ENCODE peak calls at places on chromosomes 11 and 22, in eight cellular contexts. I is heart right ventricle, O is H1, S is A549, C is foreskin fibroblast, H is tibial artery, K is Peyer's patch, A is pancreas. Z is an unnamed sample.
A peak's percentile ranks its signal among the peaks of the same experiment; 100 is the strongest.

GRCh38 chr11:121391914-121392313 is 60.2 kb upstream of the SORL1 start:
- DNase-seq in A (no peak), H (no peak), C (no peak), O (no peak), S (no peak), K (peak; percentile 84), I (no peak), Z (no peak)

GRCh38 chr11:58394195-58394594 is 12.5 kb downstream of the OR5B3 start:
- DNase-seq in K (no peak), O (no peak), S (no peak), H (no peak), C (peak; percentile 72), A (no peak), I (no peak), Z (no peak)

GRCh38 chr22:19085233-19086043 is 36.8 kb downstream of the DGCR2 start:
- DNase-seq in H (peak; percentile 21), S (peak; percentile 31), A (peak; percentile 26), C (peak; percentile 61), K (no peak), I (no peak), O (no peak), Z (no peak)

GRCh38 chr11:116166788-116167465 is 605.9 kb downstream of the BUD13 start:
- DNase-seq in S (no peak), O (peak; percentile 23), K (no peak), I (no peak), A (no peak), C (no peak), H (no peak), Z (no peak)

GRCh38 chr22:45864959-45865496 is 111.9 kb downstream of the WNT7B start:
- DNase-seq in O (no peak), K (no peak), S (no peak), A (no peak), I (no peak), C (no peak), H (no peak), Z (no peak)

GRCh38 chr22:29901354-29901753 is 18.4 kb downstream of the MTMR3 start:
- DNase-seq in I (no peak), A (no peak), S (no peak), K (no peak), C (no peak), H (no peak), O (no peak), Z (no peak)

GRCh38 chr11:22577854-22578253 is 47.8 kb downstream of the FANCF start:
- DNase-seq in O (no peak), H (no peak), A (no peak), I (no peak), S (no peak), K (no peak), C (no peak), Z (no peak)

GRCh38 chr11:134858783-134859480 is 446.9 kb upstream of the B3GAT1 start:
- DNase-seq in K (no peak), A (no peak), S (no peak), I (no peak), O (no peak), C (no peak), H (no peak), Z (no peak)

GRCh38 chr22:29202231-29203192 is 3.2 kb upstream of the EMID1 start:
- DNase-seq in A (no peak), K (peak; percentile 60), C (no peak), S (peak; percentile 18), H (no peak), I (peak; percentile 51), O (no peak), Z (peak; percentile 76)

GRCh38 chr22:19469421-19469820 is 9.6 kb downstream of the UFD1 start:
- DNase-seq in O (no peak), I (no peak), A (no peak), C (no peak), H (no peak), K (no peak), S (no peak), Z (no peak)

GRCh38 chr11:57499413-57499982 is 16.0 kb downstream of the SLC43A1 start:
- DNase-seq in K (peak; percentile 96), H (peak; percentile 99), S (peak; percentile 98), I (peak; percentile 97), A (peak; percentile 98), O (peak; percentile 98), C (peak; percentile 97), Z (peak; percentile 97)

GRCh38 chr22:27329966-27330645 is 471.4 kb downstream of the MN1 start:
- DNase-seq in A (no peak), I (no peak), H (no peak), S (no peak), K (no peak), C (no peak), O (peak; percentile 19), Z (no peak)

GRCh38 chr11:121887564-121887963 is 228.5 kb downstream of the BLID start:
- DNase-seq in K (no peak), S (no peak), C (no peak), H (no peak), O (no peak), I (no peak), A (no peak), Z (no peak)

GRCh38 chr11:17692931-17693330 is 26.4 kb upstream of the MYOD1 start:
- DNase-seq in K (no peak), S (no peak), O (no peak), A (no peak), C (no peak), I (no peak), H (no peak), Z (no peak)

GRCh38 chr11:66593650-66594049 is 665 bp downstream of the CCS start:
- DNase-seq in C (no peak), I (no peak), S (no peak), A (no peak), O (no peak), H (no peak), K (no peak), Z (no peak)

GRCh38 chr11:45617886-45618601 is 47.4 kb downstream of the CHST1 start:
- DNase-seq in H (no peak), C (no peak), S (no peak), A (no peak), I (no peak), K (no peak), O (no peak), Z (no peak)
- TF ChIP-seq CTCF in H (no peak), C (no peak), S (no peak), A (no peak), I (no peak), K (no peak), O (no peak), Z (no peak)

DNA sequence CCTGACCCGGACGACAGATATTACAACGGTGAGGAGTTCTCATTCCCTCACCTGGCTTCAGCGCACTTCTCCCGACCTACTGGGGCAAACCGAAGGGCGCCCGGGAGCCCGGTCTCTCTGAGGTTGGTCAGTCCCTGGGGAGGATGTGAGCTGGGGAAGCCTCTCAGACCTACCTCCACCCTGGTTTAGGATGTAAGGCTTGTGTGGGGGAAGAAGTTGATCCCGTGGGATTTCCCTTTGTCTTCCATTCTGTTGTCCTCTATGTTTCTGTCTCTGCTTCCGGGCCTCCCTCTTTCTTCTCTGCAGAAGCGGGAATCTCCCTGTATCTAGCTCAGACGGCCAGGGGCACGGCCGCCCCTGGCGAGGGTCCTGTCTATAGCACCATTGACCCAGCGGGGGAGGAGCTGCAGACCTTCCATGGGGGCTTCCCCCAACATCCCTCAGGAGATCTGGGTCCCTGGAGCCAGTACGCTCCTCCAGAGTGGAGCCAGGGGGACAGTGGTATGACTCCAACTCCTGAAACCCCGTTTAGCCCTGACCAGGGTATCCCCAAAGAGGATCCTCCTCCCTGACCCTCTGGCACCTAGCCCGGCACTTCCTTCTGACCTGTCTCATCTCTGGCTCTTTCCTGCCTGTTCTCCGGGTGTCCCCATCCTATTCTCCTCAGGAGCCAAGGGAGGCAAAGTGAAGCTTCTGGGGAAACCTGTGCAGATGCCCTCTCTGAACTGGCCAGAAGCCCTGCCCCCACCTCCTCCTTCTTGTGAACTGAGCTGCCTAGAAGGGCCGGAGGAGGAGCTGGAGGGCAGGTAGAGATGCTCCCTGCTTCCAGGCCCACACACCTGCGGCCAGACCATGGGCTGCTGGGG is 12.6 kb downstream of the ROBO3 start:
- DNase-seq in A (no peak), I (no peak), O (no peak), K (no peak), S (no peak), H (peak; percentile 62), C (no peak), Z (no peak)
- H3K4me3 ChIP-seq in A (no peak overlapping the region), I (peak overlapping the region; percentile 46), O (no peak overlapping the region), K (peak overlapping the region; percentile 65), S (no peak overlapping the region), H (peak overlapping the region; percentile 59), C (peak overlapping the region; percentile 68), Z (peak overlapping the region; percentile 72)

DNA sequence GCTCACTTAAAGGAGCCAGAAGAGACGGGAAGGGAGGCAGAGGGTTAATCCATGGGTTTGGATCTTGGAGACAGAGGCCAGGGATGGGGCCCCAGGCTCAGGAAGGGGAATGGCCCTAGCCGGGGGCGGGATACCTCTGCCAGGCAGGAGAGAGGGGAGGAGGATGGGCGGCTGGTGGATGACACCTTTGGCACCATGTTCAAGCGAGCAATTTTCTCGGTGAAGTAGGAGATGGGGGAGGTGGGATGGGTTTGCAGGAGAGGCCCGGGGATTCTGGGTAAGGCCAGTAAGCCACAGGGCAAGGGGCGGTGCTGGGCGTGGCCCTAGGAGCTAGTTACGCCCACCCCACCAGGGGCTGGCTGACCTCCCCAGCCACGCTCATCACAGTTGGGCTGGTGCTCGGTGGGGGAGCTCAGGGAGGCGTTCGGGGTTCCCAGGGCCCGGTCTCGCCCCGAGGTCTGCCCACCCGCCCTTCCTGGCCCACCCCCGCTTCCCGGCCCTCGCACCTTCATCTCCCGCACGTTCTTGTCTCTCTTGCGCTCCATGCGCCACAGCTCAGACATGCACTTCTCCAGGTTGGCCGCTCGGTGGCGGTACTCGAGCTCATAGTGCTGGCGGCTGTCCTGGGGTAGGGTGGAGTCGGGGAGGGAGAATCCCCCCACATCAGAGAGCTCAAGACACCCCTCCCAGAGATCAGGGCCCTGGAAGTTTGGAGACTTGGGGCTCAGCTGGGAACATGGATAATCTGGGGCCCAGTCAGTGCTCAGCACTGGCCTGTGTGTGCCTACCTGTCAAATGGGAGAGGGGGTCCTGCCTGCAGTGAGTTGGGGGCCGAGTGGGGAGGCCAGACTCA is 12.7 kb downstream of the BAIAP2L2 start:
- DNase-seq in C (peak; percentile 29), A (no peak), S (no peak), O (peak; percentile 91), K (no peak), I (no peak), H (no peak), Z (no peak)
- TF ChIP-seq CTCF in C (peak; percentile 15), A (no peak), S (no peak), O (peak; percentile 86), K (no peak), I (no peak), H (peak; percentile 9), Z (no peak)

DNA sequence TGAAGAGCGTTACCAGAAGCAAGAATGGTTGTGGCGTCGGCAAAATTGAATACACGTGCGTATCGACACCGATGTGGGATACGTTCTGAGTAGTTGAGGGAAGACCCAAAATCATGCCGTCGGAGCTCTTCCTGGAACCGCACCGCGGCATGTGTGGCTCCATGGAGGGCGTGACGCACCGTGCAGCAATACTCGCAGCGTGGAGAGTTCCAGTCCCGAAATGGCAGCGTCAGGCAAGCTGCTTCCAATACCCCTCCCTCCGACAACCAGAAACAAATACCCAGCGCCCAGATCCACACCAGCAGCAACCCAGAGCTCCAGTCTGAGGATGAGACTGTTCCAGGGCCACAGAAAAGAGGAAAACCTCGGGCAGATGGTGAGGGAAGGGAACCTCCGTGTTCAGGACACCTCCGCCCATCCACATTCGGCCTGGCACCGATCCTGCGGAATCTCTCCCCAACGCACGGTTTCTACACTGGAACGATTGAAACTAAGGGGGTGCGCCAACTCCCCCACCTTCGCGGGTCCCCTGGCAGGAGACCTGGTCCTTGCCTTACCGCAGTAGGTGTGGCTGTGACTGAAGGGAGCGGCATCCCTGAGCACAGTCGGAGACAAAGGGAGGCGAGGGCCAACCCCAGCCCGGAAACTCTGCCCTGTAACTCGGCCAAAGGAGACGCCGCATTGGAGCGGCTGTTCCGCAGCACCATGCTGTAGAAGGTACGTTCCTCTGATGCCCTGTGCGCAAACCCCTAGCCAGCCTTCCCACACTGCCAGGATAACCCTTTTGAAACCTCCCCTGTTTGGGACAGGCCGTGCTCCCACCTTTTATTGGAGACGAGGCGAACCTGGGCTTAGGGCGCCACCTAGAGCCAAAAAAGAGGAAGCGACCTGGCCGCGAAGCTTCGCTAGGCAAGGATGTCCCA is 28.3 kb downstream of the DBX1 start:
- DNase-seq in H (peak; percentile 78), K (peak; percentile 65), C (peak; percentile 84), A (peak; percentile 66), S (peak; percentile 74), I (peak; percentile 45), O (peak; percentile 85), Z (peak; percentile 60)
- H3K4me3 ChIP-seq in H (peak overlapping the region; percentile 53), K (peak overlapping the region; percentile 52), C (peak overlapping the region; percentile 62), A (peak overlapping the region; percentile 26), S (peak overlapping the region; percentile 29), I (peak overlapping the region; percentile 37), O (peak overlapping the region; percentile 77), Z (peak overlapping the region; percentile 33)